ENCODE peak calls at places on chromosomes 2 and 18, in six cellular contexts. B is tibial artery, D is esophagus squamous epithelium, V is neural progenitor cell, A is iPS DF 6.9, R is IMR-90. G is an unnamed sample.

GRCh38 chr2:238594796-238595749 is 168.3 kb downstream of the ASB1 start:
- DNase-seq in B (no peak), D (no peak), V (no peak), A (no peak), R (no peak), G (no peak)

GRCh38 chr2:56199492-56199891 is 15.7 kb downstream of the CCDC85A start:
- DNase-seq in B (no peak), D (no peak), V (no peak), A (no peak), R (peak; percentile 62), G (peak; percentile 65)

GRCh38 chr18:45169610-45170009 is 445.7 kb upstream of the SLC14A2 start:
- DNase-seq in B (peak; percentile 69), D (no peak), V (no peak), A (no peak), R (peak; percentile 90), G (peak; percentile 78)

GRCh38 chr2:218000137-218000536 is 2.7 kb downstream of the TNS1 start:
- DNase-seq in B (peak; percentile 81), D (no peak), V (no peak), A (no peak), R (peak; percentile 91), G (no peak)

GRCh38 chr18:59629894-59630293 is 67.3 kb downstream of the CCBE1 start:
- DNase-seq in B (peak; percentile 64), D (no peak), V (no peak), A (no peak), R (no peak), G (no peak)

GRCh38 chr2:167294031-167294774 is 405.9 kb downstream of the XIRP2 start:
- DNase-seq in B (no peak), D (no peak), V (peak; percentile 68), A (no peak), R (peak; percentile 24), G (peak; percentile 19)

GRCh38 chr2:151946856-151947523 is 118.8 kb upstream of the ARL5A start:
- DNase-seq in B (peak; percentile 55), D (no peak), V (peak; percentile 78), A (peak; percentile 37), R (peak; percentile 1), G (no peak)

GRCh38 chr2:23709311-23709710 is 217.6 kb downstream of the ATAD2B start:
- DNase-seq in B (no peak), D (no peak), V (no peak), A (no peak), R (no peak), G (no peak)

GRCh38 chr2:65796259-65796658 is 363.9 kb upstream of the SPRED2 start:
- DNase-seq in B (no peak), D (no peak), V (no peak), A (no peak), R (no peak), G (no peak)

GRCh38 chr2:53896864-53897263 is 37.1 kb upstream of the GPR75 start:
- DNase-seq in B (no peak), D (no peak), V (no peak), A (no peak), R (peak; percentile 77), G (peak; percentile 91)

GRCh38 chr2:56565143-56565542 is 381.4 kb downstream of the CCDC85A start:
- DNase-seq in B (no peak), D (no peak), V (no peak), A (no peak), R (no peak), G (no peak)

GRCh38 chr2:238599549-238600505 is 173.1 kb downstream of the ASB1 start:
- DNase-seq in B (no peak), D (no peak), V (no peak), A (no peak), R (no peak), G (no peak)

GRCh38 chr2:73827018-73827417 is 1.7 kb upstream of the STAMBP start:
- DNase-seq in B (no peak), D (no peak), V (no peak), A (no peak), R (peak; percentile 51), G (peak; percentile 20)

GRCh38 chr2:144162652-144163051 is 357.3 kb downstream of the ZEB2 start:
- DNase-seq in B (no peak), D (no peak), V (peak; percentile 45), A (peak; percentile 25), R (no peak), G (peak; percentile 7)

GRCh38 chr2:20737505-20737904 is 70.6 kb downstream of the GDF7 start:
- DNase-seq in B (no peak), D (no peak), V (no peak), A (no peak), R (no peak), G (no peak)

GRCh38 chr2:232476045-232476444 is 11.6 kb downstream of the ECEL1 start:
- DNase-seq in B (no peak), D (no peak), V (no peak), A (no peak), R (no peak), G (no peak)

GRCh38 chr2:223600056-223600455 is 2.1 kb downstream of the SCG2 start:
- DNase-seq in B (no peak), D (no peak), V (no peak), A (no peak), R (peak; percentile 28), G (no peak)

GRCh38 chr2:160747771-160748170 is 254.2 kb upstream of the RBMS1 start:
- DNase-seq in B (no peak), D (no peak), V (no peak), A (no peak), R (peak; percentile 62), G (peak; percentile 82)

GRCh38 chr2:203582468-203582867 is 47.4 kb upstream of the RAPH1 start:
- DNase-seq in B (no peak), D (no peak), V (no peak), A (no peak), R (peak; percentile 75), G (no peak)

GRCh38 chr18:77676901-77677300 is 427.3 kb downstream of the GALR1 start:
- DNase-seq in B (no peak), D (no peak), V (peak; percentile 50), A (no peak), R (no peak), G (no peak)

GRCh38 chr2:225103737-225104141 is 61.5 kb upstream of the DOCK10 start:
- DNase-seq in B (no peak), D (no peak), V (no peak), A (no peak), R (peak; percentile 73), G (peak; percentile 40)

GRCh38 chr2:182915369-182916326 is 49.2 kb upstream of the FRZB start:
- DNase-seq in B (no peak), D (no peak), V (no peak), A (no peak), R (peak; percentile 95), G (peak; percentile 58)

DNA sequence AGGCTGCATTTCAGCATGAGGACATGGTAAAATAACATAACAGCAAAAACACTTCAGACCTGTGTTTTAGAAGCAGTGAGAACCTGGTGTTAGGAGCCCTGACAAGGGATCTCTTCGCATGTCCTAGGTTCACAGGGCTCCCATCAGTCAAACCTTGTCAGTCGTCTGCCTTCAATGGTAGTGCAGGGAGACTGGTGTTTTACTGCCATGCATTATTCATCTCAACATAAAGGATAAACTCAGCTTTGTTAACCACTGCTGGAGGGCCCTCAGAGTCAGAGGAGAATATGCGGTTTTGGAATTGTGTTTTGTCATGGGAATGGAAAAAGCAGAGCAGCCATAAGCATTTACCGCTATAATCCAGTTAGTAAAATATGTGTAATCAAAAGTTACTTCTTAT is 275.9 kb upstream of the GCFC2 start:
- DNase-seq in B (no peak), D (no peak), V (no peak), A (no peak), R (no peak), G (no peak)
- H3K27ac ChIP-seq in B (no peak overlapping the region), D (no peak overlapping the region), V (no peak overlapping the region), A (no peak overlapping the region), R (no peak overlapping the region), G (no peak overlapping the region)

DNA sequence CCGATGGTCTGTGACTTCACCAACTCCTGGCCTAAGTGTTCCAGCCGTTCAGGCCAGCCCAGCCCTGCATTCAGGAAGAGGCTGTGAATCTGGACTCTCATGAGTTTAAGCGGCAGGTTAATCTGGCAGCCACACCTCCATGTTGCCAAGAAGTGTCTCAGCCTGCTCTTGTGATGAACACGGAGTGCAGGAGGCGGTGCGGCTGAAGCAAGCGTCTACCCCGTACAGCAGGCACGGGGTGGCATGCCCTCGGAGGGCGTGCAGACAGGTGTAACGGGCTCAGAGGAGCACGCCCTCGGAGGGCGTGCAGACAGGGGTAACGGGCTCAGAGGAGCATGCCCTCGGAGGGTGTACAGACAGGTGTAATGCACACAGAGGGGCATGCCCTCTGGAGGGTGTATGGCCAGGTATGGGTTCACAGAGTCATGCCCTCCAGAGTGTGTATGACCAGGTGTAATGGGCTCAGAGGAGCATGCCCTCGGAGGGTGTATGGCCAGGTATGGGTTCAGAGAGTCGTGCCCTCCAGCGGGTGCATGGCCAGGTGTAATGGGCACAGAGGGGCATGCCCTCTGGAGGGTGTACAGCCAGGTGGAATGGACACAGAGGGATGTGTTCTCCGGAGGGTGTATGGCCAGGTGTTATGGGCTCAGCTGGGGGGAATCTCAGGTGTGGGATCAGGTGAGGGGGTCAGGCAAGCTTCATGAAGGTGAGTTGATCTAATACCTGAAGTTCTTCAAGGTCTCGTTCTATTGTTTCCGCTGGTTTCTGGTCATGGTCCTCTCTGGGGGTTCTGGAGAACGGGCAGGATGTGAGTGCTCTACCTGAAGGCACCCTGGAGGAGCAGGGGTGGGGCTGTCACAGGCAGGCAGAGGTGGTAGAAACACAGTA is 22.6 kb downstream of the CROCC2 start:
- DNase-seq in B (no peak), D (no peak), V (no peak), A (no peak), R (no peak), G (no peak)
- H3K27me3 ChIP-seq in B (peaks cover 36% of the 10 kb centered on the region), D (peaks cover 22% of the 10 kb centered on the region), V (no peaks in the 10 kb centered on the region), A (no peaks in the 10 kb centered on the region), R (peaks cover 23% of the 10 kb centered on the region), G (peaks cover 28% of the 10 kb centered on the region)

DNA sequence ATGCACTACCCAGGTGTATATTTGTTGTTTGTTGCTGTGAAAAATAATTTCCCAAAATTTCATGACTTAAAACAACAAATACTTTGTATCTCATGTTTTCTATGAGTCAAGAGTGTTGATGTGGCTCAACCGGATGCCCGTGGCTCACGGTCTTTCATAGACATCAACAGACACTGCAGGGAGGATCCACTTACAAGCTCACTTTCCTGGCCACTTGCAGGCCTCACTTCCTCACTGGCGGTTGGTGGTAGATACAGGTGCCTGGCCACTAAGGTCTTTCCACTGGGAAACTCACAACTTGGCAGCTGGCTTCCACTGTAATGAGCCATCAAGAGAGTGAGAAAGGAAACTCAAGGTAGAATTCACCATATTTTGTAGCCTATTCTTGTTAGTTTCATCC is 662.9 kb downstream of the IRS1 start:
- DNase-seq in B (no peak), D (no peak), V (no peak), A (no peak), R (no peak), G (peak; percentile 76)
- H3K27ac ChIP-seq in B (no peak overlapping the region), D (no peak overlapping the region), V (no peak overlapping the region), A (no peak overlapping the region), R (peak overlapping the region; percentile 61), G (peak overlapping the region; percentile 88)

GRCh38 chr2:181686566-181687185 is 6.4 kb upstream of the NEUROD1 start:
- DNase-seq in B (no peak), D (no peak), V (no peak), A (no peak), R (no peak), G (no peak)
- H3K27me3 ChIP-seq in B (peaks cover 64% of the 10 kb centered on the region), D (peaks cover 83% of the 10 kb centered on the region), V (peaks cover 100% of the 10 kb centered on the region), A (peaks cover 39% of the 10 kb centered on the region), R (peaks cover 48% of the 10 kb centered on the region), G (peaks cover 94% of the 10 kb centered on the region)